ENCODE peak calls at places on chromosomes 13 and 19, in six cellular contexts. R, V, Z, C, N and A are unnamed samples.

GRCh38 chr19:39296055-39296645 is at the start of gene IFNL1:
- DNase-seq in V (no peak), R (no peak), Z (no peak), N (no peak), C (peak; percentile 42), A (no peak)

GRCh38 chr19:47228937-47229673 is 1.9 kb downstream of the BBC3 start:
- DNase-seq in V (no peak), C (no peak), Z (peak; percentile 29), N (no peak), R (peak; percentile 67), A (no peak)

GRCh38 chr19:10001899-10002298 is 8.4 kb downstream of the COL5A3 start:
- DNase-seq in N (no peak), V (no peak), C (no peak), R (no peak), Z (peak; percentile 76), A (no peak)

GRCh38 chr19:31548941-31549340 is 199.7 kb upstream of the TSHZ3 start:
- DNase-seq in N (no peak), R (no peak), V (no peak), C (no peak), Z (no peak), A (no peak)

GRCh38 chr13:85431720-85432119 is 367.5 kb downstream of the SLITRK6 start:
- DNase-seq in N (peak; percentile 13), C (no peak), V (no peak), R (no peak), Z (no peak), A (no peak)

GRCh38 chr13:45036206-45036605 is 46.9 kb downstream of the GPALPP1 start:
- DNase-seq in R (no peak), V (no peak), Z (no peak), N (no peak), C (no peak), A (no peak)

GRCh38 chr13:25752957-25753540 is 298.8 kb downstream of the SHISA2 start:
- DNase-seq in V (no peak), Z (peak; percentile 35), C (no peak), R (peak; percentile 43), N (no peak), A (no peak)

GRCh38 chr19:1268392-1269064 is 604 bp upstream of the CIRBP start:
- DNase-seq in V (no peak), R (no peak), Z (no peak), C (peak; percentile 91), N (peak; percentile 87), A (no peak)

GRCh38 chr19:10717356-10718204 is at the start of gene DNM2:
- DNase-seq in V (peak; percentile 100), Z (peak; percentile 99), C (peak; percentile 99), N (peak; percentile 100), R (peak; percentile 100), A (peak; percentile 100)

GRCh38 chr13:27298849-27299248 is 28.2 kb downstream of the RASL11A start:
- DNase-seq in N (no peak), Z (no peak), C (no peak), R (no peak), V (no peak), A (no peak)

GRCh38 chr19:20359933-20360720 is 193.1 kb downstream of the ZNF486 start:
- DNase-seq in V (no peak), R (no peak), Z (no peak), C (no peak), N (no peak), A (no peak)

GRCh38 chr13:106520205-106521004 is 15.1 kb downstream of the EFNB2 start:
- DNase-seq in V (no peak), N (no peak), Z (no peak), R (peak; percentile 55), C (no peak), A (no peak)

GRCh38 chr19:31356587-31357314 is 7.5 kb upstream of the TSHZ3 start:
- DNase-seq in V (no peak), N (peak; percentile 91), C (peak; percentile 86), Z (peak; percentile 24), R (no peak), A (no peak)

GRCh38 chr19:1668048-1668338 is 15.6 kb upstream of the TCF3 start:
- DNase-seq in N (no peak), V (no peak), Z (no peak), C (no peak), R (no peak), A (no peak)

GRCh38 chr13:44870456-44870929 is 118.8 kb downstream of the NUFIP1 start:
- DNase-seq in N (peak; percentile 32), C (no peak), R (no peak), Z (peak; percentile 68), V (no peak), A (peak; percentile 92)

GRCh38 chr19:48842744-48843162 is 6.5 kb upstream of the HSD17B14 start:
- DNase-seq in Z (peak; percentile 34), C (no peak), N (no peak), R (peak; percentile 62), V (peak; percentile 46), A (no peak)

GRCh38 chr19:29714953-29715694 is at the start of gene C19orf12:
- DNase-seq in N (peak; percentile 94), V (no peak), Z (peak; percentile 64), C (peak; percentile 92), R (peak; percentile 25), A (no peak)

GRCh38 chr13:29260684-29261083 is 334.8 kb downstream of the SLC7A1 start:
- DNase-seq in C (no peak), N (no peak), V (no peak), Z (no peak), R (no peak), A (no peak)

GRCh38 chr13:36543671-36544070 is 111.4 kb downstream of the CCNA1 start:
- DNase-seq in N (no peak), V (no peak), R (no peak), C (no peak), Z (no peak), A (no peak)

GRCh38 chr13:71865858-71866172 is 1.2 kb downstream of the DACH1 start:
- DNase-seq in C (peak; percentile 82), R (no peak), V (no peak), N (no peak), Z (peak; percentile 10), A (no peak)

GRCh38 chr13:55815458-55816033 is 1325.2 kb upstream of the PRR20A start:
- DNase-seq in V (no peak), C (no peak), Z (no peak), R (no peak), N (no peak), A (no peak)

GRCh38 chr13:94309997-94310842 is 169.3 kb downstream of the DCT start:
- DNase-seq in C (no peak), Z (no peak), N (no peak), R (peak; percentile 91), V (no peak), A (no peak)

GRCh38 chr19:35845215-35846037 is 6.9 kb downstream of the NPHS1 start:
- DNase-seq in Z (peak; percentile 41), N (peak; percentile 85), C (peak; percentile 70), V (peak; percentile 22), R (no peak), A (no peak)

GRCh38 chr19:40143612-40144011 is 47.6 kb upstream of the MAP3K10 start:
- DNase-seq in V (no peak), R (no peak), C (peak; percentile 80), N (no peak), Z (peak; percentile 41), A (no peak)

GRCh38 chr13:102724923-102725322 is 30.1 kb upstream of the METTL21C start:
- DNase-seq in V (no peak), C (no peak), Z (no peak), R (peak; percentile 76), N (no peak), A (no peak)

GRCh38 chr13:44618326-44618725 is 42.2 kb upstream of the TSC22D1 start:
- DNase-seq in N (no peak), R (no peak), V (no peak), C (no peak), Z (no peak), A (no peak)

GRCh38 chr19:36771275-36772231 is 1.1 kb downstream of the ZNF850 start:
- DNase-seq in V (no peak), Z (peak; percentile 36), C (peak; percentile 76), R (peak; percentile 94), N (no peak), A (peak; percentile 62)

GRCh38 chr19:55173717-55174409 is 6.2 kb downstream of the SYT5 start:
- DNase-seq in R (no peak), V (peak; percentile 75), Z (peak; percentile 61), N (peak; percentile 79), C (peak; percentile 81), A (no peak)

GRCh38 chr19:2896694-2897093 is 4.0 kb upstream of the ZNF57 start:
- DNase-seq in C (no peak), Z (no peak), N (no peak), V (no peak), R (no peak), A (no peak)

GRCh38 chr19:2905918-2906519 is 5.3 kb downstream of the ZNF57 start:
- DNase-seq in N (no peak), V (no peak), Z (peak; percentile 47), C (no peak), R (no peak), A (no peak)

GRCh38 chr19:2902590-2903218 is 2.0 kb downstream of the ZNF57 start:
- DNase-seq in V (no peak), R (no peak), C (no peak), Z (no peak), N (no peak), A (no peak)

GRCh38 chr19:2900296-2901252 is at the start of gene ZNF57:
- DNase-seq in Z (peak; percentile 100), R (peak; percentile 99), C (peak; percentile 98), N (peak; percentile 98), V (peak; percentile 98), A (peak; percentile 100)
- TF ChIP-seq POLR2A in Z (peak; percentile 94), R (no peak), C (peak; percentile 22), N (no peak), V (peak; percentile 25), A (no peak)

GRCh38 chr19:41261474-41262190 is 2.5 kb upstream of the HNRNPUL1 start:
- DNase-seq in C (no peak), Z (no peak), N (no peak), V (no peak), R (no peak), A (no peak)
- TF ChIP-seq POLR2AphosphoS5 in C (no peak), Z (no peak), N (no peak), V (no peak), R (no peak), A (no peak)

DNA sequence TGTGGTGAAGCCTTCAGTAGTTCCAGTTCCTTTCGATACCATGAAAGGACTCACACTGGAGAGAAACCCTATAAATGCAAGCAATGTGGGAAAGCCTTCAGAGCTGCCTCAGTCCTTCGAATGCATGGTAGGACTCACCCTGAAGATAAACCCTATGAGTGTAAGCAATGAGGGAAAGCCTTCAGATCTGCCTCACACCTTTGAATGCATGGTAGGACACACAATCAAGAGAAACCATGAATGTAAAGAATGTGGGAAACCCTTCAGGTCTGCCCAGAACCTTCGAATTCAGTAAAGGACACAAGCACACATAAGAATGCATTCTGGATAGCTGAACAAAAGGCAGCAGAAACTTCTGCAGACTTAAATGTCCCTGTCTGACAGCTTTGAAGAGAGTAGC is 18.3 kb downstream of the ZNF69 start:
- DNase-seq in Z (no peak), R (no peak), C (no peak), V (no peak), N (no peak), A (no peak)
- H3K9me3 ChIP-seq in Z (peaks cover 90% of the 10 kb centered on the region), R (peaks cover 13% of the 10 kb centered on the region), C (peaks cover 96% of the 10 kb centered on the region), V (peaks cover 5% of the 10 kb centered on the region), N (peaks cover 90% of the 10 kb centered on the region), A (peaks cover 54% of the 10 kb centered on the region)

DNA sequence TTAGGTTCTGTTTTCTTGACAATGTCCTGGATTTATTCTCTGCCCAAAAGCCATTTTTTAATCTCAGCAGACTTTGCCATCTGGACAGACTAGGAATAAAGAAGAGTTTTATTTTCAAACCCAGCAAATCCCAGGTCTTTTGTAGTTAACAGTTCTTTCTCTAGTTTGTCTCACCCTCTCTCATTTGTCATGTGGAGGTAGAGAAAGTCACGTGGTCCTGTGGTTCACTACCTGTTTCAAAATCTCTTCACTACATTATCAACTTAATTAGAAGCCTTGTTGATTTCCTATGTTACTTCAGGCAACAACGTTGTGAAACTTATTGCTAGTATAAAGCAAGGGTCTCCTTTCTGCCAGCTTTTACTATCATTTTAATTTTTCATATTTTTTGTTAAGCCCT is 1222.6 kb downstream of the EFNB2 start:
- DNase-seq in Z (no peak), R (no peak), C (no peak), N (no peak), V (no peak), A (no peak)
- TF ChIP-seq POLR2A in Z (no peak), R (no peak), C (no peak), N (no peak), V (no peak), A (no peak)